ENCODE peak calls at places on chromosomes 3 and 15, in six cellular contexts. G is stimulated activated CD8-positive, alpha-beta memory T cell treated with anti-CD3 and anti-CD28 coated beads, Interleukin-15, amount 100 ng/mL, for 4 hours; Q is psoas muscle; D is EL; X is heart left ventricle; F is germinal center. Z is an unnamed sample.

GRCh38 chr15:80175436-80175835 is 22.6 kb downstream of the FAH start:
- DNase-seq in G (no peak), Q (peak), D (no peak), X (no peak), F (no peak), Z (no peak)

GRCh38 chr15:55742927-55743614 is at the start of gene PRTG:
- DNase-seq in G (no peak), Q (peak), D (peak), X (peak), F (no peak), Z (no peak)

GRCh38 chr3:85162905-85163304 is 204.1 kb downstream of the CADM2 start:
- DNase-seq in G (no peak), Q (no peak), D (no peak), X (no peak), F (no peak), Z (no peak)

GRCh38 chr15:48671381-48672022 is 26.0 kb upstream of the FBN1 start:
- DNase-seq in G (no peak), Q (peak), D (peak), X (peak), F (no peak), Z (no peak)

GRCh38 chr3:17986393-17986816 is 244.0 kb upstream of the TBC1D5 start:
- DNase-seq in G (no peak), Q (no peak), D (no peak), X (no peak), F (no peak), Z (no peak)

GRCh38 chr3:111076732-111077131 is 5.1 kb downstream of the NECTIN3 start:
- DNase-seq in G (no peak), Q (no peak), D (no peak), X (no peak), F (no peak), Z (no peak)

GRCh38 chr3:32818431-32819085 is 761 bp downstream of the TRIM71 start:
- DNase-seq in G (no peak), Q (no peak), D (no peak), X (no peak), F (no peak), Z (no peak)

GRCh38 chr3:59660376-59660775 is 610.6 kb upstream of the CFAP20DC start:
- DNase-seq in G (no peak), Q (no peak), D (no peak), X (no peak), F (no peak), Z (no peak)

GRCh38 chr3:16942955-16943354 is 58.2 kb downstream of the PLCL2 start:
- DNase-seq in G (no peak), Q (no peak), D (no peak), X (no peak), F (no peak), Z (no peak)

GRCh38 chr15:31484986-31485385 is 158.4 kb downstream of the KLF13 start:
- DNase-seq in G (no peak), Q (no peak), D (no peak), X (no peak), F (no peak), Z (no peak)